ENCODE peak calls at places on chromosome 10, in five cellular contexts. P is left ventricle myocardium inferior, S is H9, W is right cardiac atrium, A is stomach. N is an unnamed sample. For H3K27me3, the result is how much of the 10 kb centered on the place peaks cover.

GRCh38 chr10:6035926-6036575 is 26.1 kb downstream of the IL2RA start:
- DNase-seq in P (no peak), S (no peak), W (no peak), A (no peak), N (no peak)

GRCh38 chr10:36256166-36256565 is 614.1 kb upstream of the FZD8 start:
- DNase-seq in P (no peak), S (no peak), W (no peak), A (no peak), N (no peak)

GRCh38 chr10:129056734-129057689 is 410.0 kb upstream of the MGMT start:
- DNase-seq in P (no peak), S (no peak), W (no peak), A (no peak), N (no peak)

GRCh38 chr10:58641095-58641531 is 128.4 kb downstream of the BICC1 start:
- DNase-seq in P (no peak), S (no peak), W (no peak), A (no peak), N (no peak)

GRCh38 chr10:118342638-118343020 is 505 bp upstream of the FAM204A start:
- DNase-seq in P (no peak), S (no peak), W (no peak), A (no peak), N (no peak)

GRCh38 chr10:71812016-71812912 is 38.8 kb downstream of the PSAP start:
- DNase-seq in P (peak), S (peak), W (peak), A (peak), N (peak)

GRCh38 chr10:132522521-132523411 is 14.8 kb upstream of the INPP5A start:
- DNase-seq in P (peak), S (peak), W (peak), A (no peak), N (no peak)

GRCh38 chr10:102633282-102633681 is 11.0 kb upstream of the TRIM8 start:
- DNase-seq in P (peak), S (no peak), W (peak), A (no peak), N (no peak)

GRCh38 chr10:71236286-71236685 is 23.9 kb downstream of the UNC5B start:
- DNase-seq in P (peak), S (no peak), W (peak), A (no peak), N (no peak)

GRCh38 chr10:121511943-121512342 is 86.3 kb downstream of the FGFR2 start:
- DNase-seq in P (no peak), S (no peak), W (no peak), A (no peak), N (no peak)

GRCh38 chr10:124678566-124679240 is 65.5 kb downstream of the FAM53B start:
- DNase-seq in P (peak), S (no peak), W (no peak), A (no peak), N (no peak)
- H3K27me3 ChIP-seq in P (under half), S (under half), W (under half), A (under half), N (under half)

GRCh38 chr10:23197416-23197861 is 5.3 kb downstream of the PTF1A start:
- DNase-seq in P (no peak), S (no peak), W (no peak), A (no peak), N (no peak)

GRCh38 chr10:23195846-23196200 is 3.7 kb downstream of the PTF1A start:
- DNase-seq in P (no peak), S (no peak), W (no peak), A (no peak), N (no peak)

GRCh38 chr10:23196201-23196600 is 4.1 kb downstream of the PTF1A start:
- DNase-seq in P (no peak), S (no peak), W (no peak), A (no peak), N (no peak)

GRCh38 chr10:23198610-23198939 is 6.5 kb downstream of the PTF1A start:
- DNase-seq in P (no peak), S (no peak), W (no peak), A (no peak), N (no peak)

GRCh38 chr10:23196915-23197314 is 4.8 kb downstream of the PTF1A start:
- DNase-seq in P (no peak), S (no peak), W (no peak), A (no peak), N (no peak)
- H3K27me3 ChIP-seq in P (half or more), S (half or more), W (under half), A (half or more), N (under half)

GRCh38 chr10:93150289-93150688 is 76.6 kb downstream of the CYP26A1 start:
- DNase-seq in P (no peak), S (no peak), W (no peak), A (no peak), N (no peak)
- H3K27me3 ChIP-seq in P (under half), S (under half), W (under half), A (under half), N (under half)

GRCh38 chr10:101136708-101137121 is 5.6 kb downstream of the TLX1 start:
- DNase-seq in P (no peak), S (peak), W (no peak), A (no peak), N (no peak)
- H3K27me3 ChIP-seq in P (half or more), S (half or more), W (under half), A (half or more), N (under half)

GRCh38 chr10:50837095-50837494 is 48.3 kb downstream of the A1CF start:
- DNase-seq in P (no peak), S (no peak), W (no peak), A (no peak), N (no peak)
- H3K27me3 ChIP-seq in P (under half), S (under half), W (under half), A (under half), N (under half)

GRCh38 chr10:97185326-97186058 is at the start of gene SLIT1:
- DNase-seq in P (no peak), S (peak), W (no peak), A (no peak), N (no peak)
- H3K27me3 ChIP-seq in P (half or more), S (under half), W (under half), A (half or more), N (under half)

GRCh38 chr10:88386878-88387773 is 196.0 kb downstream of the RNLS start:
- DNase-seq in P (no peak), S (peak), W (no peak), A (no peak), N (no peak)

GRCh38 chr10:88386204-88386877 is 196.8 kb downstream of the RNLS start:
- DNase-seq in P (no peak), S (no peak), W (no peak), A (no peak), N (no peak)

GRCh38 chr10:88392222-88392621 is 190.9 kb downstream of the RNLS start:
- DNase-seq in P (no peak), S (no peak), W (no peak), A (no peak), N (peak)

GRCh38 chr10:88390041-88390440 is 193.1 kb downstream of the RNLS start:
- DNase-seq in P (no peak), S (no peak), W (no peak), A (no peak), N (no peak)

GRCh38 chr10:88389456-88389855 is 193.7 kb downstream of the RNLS start:
- DNase-seq in P (no peak), S (no peak), W (no peak), A (no peak), N (no peak)
- H3K27me3 ChIP-seq in P (under half), S (under half), W (under half), A (under half), N (under half)

DNA sequence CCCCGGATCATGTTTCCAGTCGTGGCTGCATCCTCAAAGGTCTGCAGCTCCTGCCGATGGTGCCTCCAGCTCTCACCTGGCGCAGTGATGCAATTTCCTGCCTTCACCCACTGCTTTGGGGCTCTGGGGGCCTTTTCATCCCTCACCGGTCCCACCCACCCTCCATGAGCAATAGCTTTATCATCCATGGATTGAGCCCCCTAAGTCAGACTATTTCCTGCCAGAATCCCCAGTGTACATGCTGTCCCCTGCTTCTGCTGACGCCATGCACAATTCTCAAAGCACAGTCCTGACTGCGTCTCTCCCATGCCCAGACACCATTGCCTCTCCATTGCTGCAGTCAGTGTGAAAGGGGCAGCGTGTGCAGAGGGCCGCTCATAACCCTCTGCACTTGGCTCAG is 49.7 kb downstream of the FAM241B start:
- DNase-seq in P (no peak), S (no peak), W (no peak), A (no peak), N (no peak)
- H3K27me3 ChIP-seq in P (half or more), S (under half), W (under half), A (under half), N (under half)

N was measured in naive thymus-derived CD4-positive, alpha-beta T cell.